ENCODE peak calls at places on chromosomes 2 and 18, in seven cellular contexts. A is hippocampal formation; H is GM12864; Z is stimulated activated CD8-positive, alpha-beta memory T cell treated with anti-CD3 and anti-CD28 coated beads, Interleukin-15, amount 100 ng/mL, for 24 hours; K is EH; X is HTR-8/SVneo; G is activated naive CD4-positive, alpha-beta T cell. U is an unnamed sample.

GRCh38 chr2:162073776-162074578 is at the start of gene DPP4:
- DNase-seq in A (no peak), H (no peak), Z (peak), K (peak), X (no peak), G (peak), U (no peak)

GRCh38 chr18:57433492-57434176 is 1.5 kb upstream of the ONECUT2 start:
- DNase-seq in A (no peak), H (no peak), Z (no peak), K (no peak), X (no peak), G (no peak), U (no peak)

GRCh38 chr18:24068945-24069693 is 54.6 kb downstream of the TTC39C start:
- DNase-seq in A (no peak), H (no peak), Z (no peak), K (no peak), X (no peak), G (no peak), U (no peak)

GRCh38 chr2:239865059-239865639 is 160.0 kb downstream of the NDUFA10 start:
- DNase-seq in A (no peak), H (no peak), Z (no peak), K (no peak), X (no peak), G (no peak), U (no peak)

GRCh38 chr18:78624646-78625279 is 354.9 kb upstream of the SALL3 start:
- DNase-seq in A (no peak), H (no peak), Z (no peak), K (no peak), X (no peak), G (no peak), U (no peak)

GRCh38 chr2:67846341-67847070 is 216.3 kb downstream of the C1D start:
- DNase-seq in A (peak), H (peak), Z (no peak), K (peak), X (peak), G (no peak), U (peak)

GRCh38 chr2:128591841-128592822 is 273.5 kb upstream of the HS6ST1 start:
- DNase-seq in A (no peak), H (no peak), Z (no peak), K (no peak), X (no peak), G (no peak), U (no peak)

GRCh38 chr2:30871440-30871839 is 64.2 kb upstream of the CAPN13 start:
- DNase-seq in A (no peak), H (no peak), Z (no peak), K (no peak), X (no peak), G (no peak), U (no peak)

GRCh38 chr2:85545780-85546240 is 6.8 kb downstream of the MAT2A start:
- DNase-seq in A (no peak), H (no peak), Z (no peak), K (no peak), X (no peak), G (no peak), U (no peak)

GRCh38 chr2:56474412-56475158 is 290.8 kb downstream of the CCDC85A start:
- DNase-seq in A (no peak), H (no peak), Z (no peak), K (peak), X (peak), G (no peak), U (no peak)

GRCh38 chr2:235215248-235215647 is 263.4 kb downstream of the SH3BP4 start:
- DNase-seq in A (no peak), H (no peak), Z (no peak), K (no peak), X (no peak), G (no peak), U (no peak)

GRCh38 chr2:148244593-148245292 is 223.9 kb downstream of the MBD5 start:
- DNase-seq in A (no peak), H (no peak), Z (no peak), K (peak), X (peak), G (no peak), U (no peak)

GRCh38 chr2:239466755-239467271 is 66.0 kb upstream of the HDAC4 start:
- DNase-seq in A (no peak), H (no peak), Z (no peak), K (no peak), X (no peak), G (no peak), U (no peak)

GRCh38 chr2:215554689-215555088 is 118.8 kb upstream of the FN1 start:
- DNase-seq in A (no peak), H (no peak), Z (no peak), K (peak), X (no peak), G (no peak), U (no peak)

GRCh38 chr2:233862261-233862768 is 5.9 kb downstream of the MSL3B start:
- DNase-seq in A (no peak), H (no peak), Z (no peak), K (no peak), X (no peak), G (no peak), U (no peak)

GRCh38 chr2:37561615-37562569 is 109.5 kb downstream of the CDC42EP3 start:
- DNase-seq in A (no peak), H (no peak), Z (no peak), K (peak), X (peak), G (no peak), U (no peak)

GRCh38 chr2:138500592-138501426 is 761 bp upstream of the SPOPL start:
- DNase-seq in A (no peak), H (no peak), Z (no peak), K (no peak), X (no peak), G (no peak), U (no peak)

GRCh38 chr2:197309369-197310231 is 980 bp downstream of the ANKRD44 start:
- DNase-seq in A (peak), H (no peak), Z (no peak), K (no peak), X (no peak), G (no peak), U (peak)

GRCh38 chr2:68733365-68733764 is 1.2 kb upstream of the ARHGAP25 start:
- DNase-seq in A (no peak), H (no peak), Z (no peak), K (no peak), X (no peak), G (no peak), U (no peak)

GRCh38 chr2:98560256-98560771 is 48.0 kb downstream of the COA5 start:
- DNase-seq in A (no peak), H (no peak), Z (no peak), K (peak), X (no peak), G (no peak), U (no peak)

GRCh38 chr2:139813340-139813739 is 1033.2 kb upstream of the NXPH2 start:
- DNase-seq in A (no peak), H (no peak), Z (no peak), K (no peak), X (no peak), G (no peak), U (no peak)

GRCh38 chr2:170817247-170817998 is 736 bp downstream of the GAD1 start:
- DNase-seq in A (no peak), H (no peak), Z (no peak), K (peak), X (no peak), G (no peak), U (no peak)

GRCh38 chr2:65070856-65071255 is 14.6 kb downstream of the CEP68 start:
- DNase-seq in A (no peak), H (no peak), Z (no peak), K (no peak), X (no peak), G (no peak), U (no peak)

GRCh38 chr2:241867776-241868420 is 1.6 kb upstream of the RTP5 start:
- DNase-seq in A (no peak), H (no peak), Z (no peak), K (no peak), X (no peak), G (no peak), U (no peak)

GRCh38 chr18:74524097-74524496 is 10.2 kb upstream of the CNDP1 start:
- DNase-seq in A (no peak), H (no peak), Z (no peak), K (no peak), X (no peak), G (no peak), U (no peak)

GRCh38 chr2:95354925-95355324 is 47.6 kb upstream of the FAHD2A start:
- DNase-seq in A (no peak), H (no peak), Z (no peak), K (no peak), X (no peak), G (no peak), U (no peak)

GRCh38 chr2:110820128-110820527 is 87.8 kb downstream of the ACOXL start:
- DNase-seq in A (no peak), H (no peak), Z (no peak), K (no peak), X (no peak), G (no peak), U (no peak)

GRCh38 chr2:17179145-17179808 is 339.0 kb downstream of the RAD51AP2 start:
- DNase-seq in A (no peak), H (no peak), Z (no peak), K (no peak), X (no peak), G (no peak), U (no peak)

GRCh38 chr2:119674711-119675500 is 4.1 kb upstream of the TMEM177 start:
- DNase-seq in A (no peak), H (no peak), Z (no peak), K (no peak), X (no peak), G (no peak), U (no peak)

GRCh38 chr2:98806266-98806697 is 75.3 kb upstream of the MGAT4A start:
- DNase-seq in A (peak), H (no peak), Z (no peak), K (peak), X (peak), G (no peak), U (no peak)

GRCh38 chr2:127453392-127454171 is 35.4 kb downstream of the PROC start:
- DNase-seq in A (no peak), H (no peak), Z (no peak), K (peak), X (peak), G (no peak), U (no peak)

GRCh38 chr2:85564144-85564563 is 2.9 kb upstream of the GGCX start:
- DNase-seq in A (no peak), H (no peak), Z (no peak), K (no peak), X (no peak), G (no peak), U (no peak)

GRCh38 chr2:45681675-45682074 is 30.2 kb downstream of the PRKCE start:
- DNase-seq in A (no peak), H (no peak), Z (no peak), K (peak), X (peak), G (no peak), U (peak)

GRCh38 chr18:48832961-48833700 is 117.6 kb downstream of the SMAD7 start:
- DNase-seq in A (no peak), H (no peak), Z (no peak), K (peak), X (peak), G (no peak), U (no peak)

GRCh38 chr2:99949530-99949929 is 192.9 kb downstream of the AFF3 start:
- DNase-seq in A (no peak), H (no peak), Z (no peak), K (no peak), X (no peak), G (no peak), U (no peak)